ENCODE peak calls at places on chromosomes 13 and 19, in nine cellular contexts. M, K, G, R, D, N, Q, E and Y are unnamed samples. For H3K4me1 and H3K36me3, the result is how much of the 10 kb centered on the place peaks cover.

GRCh38 chr13:113928701-113929627 is 44.9 kb downstream of the C13orf46 start:
- DNase-seq in G (peak), N (no peak), M (no peak), Q (no peak), K (peak), E (peak), R (no peak), D (no peak), Y (no peak)

GRCh38 chr13:102369303-102369702 is 32.5 kb downstream of the FGF14 start:
- DNase-seq in K (no peak), N (no peak), D (no peak), E (no peak), G (no peak), R (no peak), M (peak), Q (no peak), Y (no peak)

GRCh38 chr13:48775285-48775684 is 121.6 kb downstream of the CYSLTR2 start:
- DNase-seq in K (no peak), N (no peak), Q (no peak), D (no peak), R (no peak), M (no peak), G (peak), E (peak), Y (no peak)

GRCh38 chr13:30923423-30923822 is 9.0 kb upstream of the TEX26 start:
- DNase-seq in E (no peak), G (no peak), Q (no peak), D (no peak), M (no peak), N (no peak), R (no peak), K (no peak), Y (no peak)

GRCh38 chr13:42333613-42334328 is 61.8 kb downstream of the AKAP11 start:
- DNase-seq in N (peak), E (peak), D (peak), Q (peak), G (peak), K (no peak), M (peak), R (peak), Y (peak)

GRCh38 chr13:100399455-100399854 is 189.1 kb downstream of the GGACT start:
- DNase-seq in E (no peak), R (no peak), N (no peak), D (no peak), M (no peak), G (no peak), K (no peak), Q (no peak), Y (no peak)

GRCh38 chr19:28242317-28242927 is 970.5 kb downstream of the UQCRFS1 start:
- DNase-seq in G (no peak), Q (peak), E (peak), M (no peak), N (peak), D (peak), R (peak), K (peak), Y (peak)

GRCh38 chr19:33392341-33393285 is 19.1 kb downstream of the CEBPG start:
- DNase-seq in E (no peak), N (no peak), Q (no peak), K (peak), D (no peak), G (no peak), M (no peak), R (no peak), Y (no peak)

GRCh38 chr13:100508391-100508790 is 80.2 kb downstream of the GGACT start:
- DNase-seq in E (no peak), Q (no peak), D (no peak), G (no peak), R (no peak), N (no peak), M (no peak), K (no peak), Y (no peak)

GRCh38 chr13:19981685-19982238 is 23.2 kb downstream of the ZMYM2 start:
- DNase-seq in E (no peak), G (no peak), M (no peak), K (no peak), N (peak), Q (no peak), D (no peak), R (no peak), Y (no peak)

GRCh38 chr13:42747399-42747873 is 33.9 kb upstream of the FAM216B start:
- DNase-seq in K (no peak), M (peak), Q (no peak), N (no peak), G (peak), E (peak), D (no peak), R (no peak), Y (no peak)

GRCh38 chr19:28426902-28427232 is 786.1 kb downstream of the UQCRFS1 start:
- DNase-seq in M (no peak), G (peak), D (peak), N (peak), K (no peak), E (peak), R (no peak), Q (no peak), Y (peak)

GRCh38 chr13:80341098-80341701 is at the start of gene SPRY2:
- DNase-seq in M (peak), D (peak), R (peak), G (peak), E (peak), Q (peak), N (peak), K (peak), Y (no peak)

GRCh38 chr19:30314805-30315155 is 57.4 kb upstream of the ZNF536 start:
- DNase-seq in R (no peak), G (no peak), K (no peak), E (no peak), Q (no peak), D (no peak), N (no peak), M (no peak), Y (no peak)

GRCh38 chr19:30312582-30313352 is 59.4 kb upstream of the ZNF536 start:
- DNase-seq in M (no peak), N (peak), G (no peak), K (no peak), R (peak), D (no peak), Q (no peak), E (no peak), Y (no peak)

GRCh38 chr19:30313353-30313750 is 58.8 kb upstream of the ZNF536 start:
- DNase-seq in R (no peak), Q (no peak), G (no peak), E (no peak), N (no peak), D (no peak), M (no peak), K (no peak), Y (no peak)

GRCh38 chr19:30315159-30315558 is 57.0 kb upstream of the ZNF536 start:
- DNase-seq in N (no peak), R (no peak), D (no peak), G (no peak), E (no peak), M (no peak), Q (no peak), K (no peak), Y (no peak)

GRCh38 chr19:30314056-30314804 is 58.0 kb upstream of the ZNF536 start:
- DNase-seq in M (no peak), D (no peak), N (no peak), E (no peak), K (no peak), R (no peak), G (no peak), Q (no peak), Y (no peak)
- H3K4me1 ChIP-seq in M (under half), D (under half), N (under half), E (under half), K (under half), R (under half), G (under half), Q (under half), Y (under half)

GRCh38 chr13:32511482-32511881 is 27.1 kb downstream of the N4BP2L2 start:
- DNase-seq in N (no peak), G (no peak), Q (no peak), R (no peak), M (no peak), E (no peak), D (no peak), K (peak), Y (no peak)
- H3K36me3 ChIP-seq in N (under half), G (under half), Q (under half), R (under half), M (under half), E (half or more), D (under half), K (half or more), Y (under half)

GRCh38 chr19:2268480-2268830 is 12.2 kb upstream of the JSRP1 start:
- DNase-seq in G (no peak), R (no peak), M (no peak), N (no peak), E (no peak), K (no peak), Q (peak), D (no peak), Y (no peak)

GRCh38 chr19:2269244-2270156 is 12.5 kb downstream of the PEAK3 start:
- DNase-seq in Q (peak), R (peak), M (peak), D (peak), N (peak), E (peak), G (peak), K (peak), Y (peak)

GRCh38 chr19:2270157-2270571 is 11.8 kb downstream of the PEAK3 start:
- DNase-seq in D (peak), M (no peak), N (peak), G (no peak), R (no peak), E (peak), K (no peak), Q (peak), Y (peak)

GRCh38 chr19:2270572-2271515 is 11.1 kb downstream of the PEAK3 start:
- DNase-seq in K (peak), M (peak), G (peak), D (peak), R (peak), E (peak), Q (peak), N (peak), Y (peak)

DNA sequence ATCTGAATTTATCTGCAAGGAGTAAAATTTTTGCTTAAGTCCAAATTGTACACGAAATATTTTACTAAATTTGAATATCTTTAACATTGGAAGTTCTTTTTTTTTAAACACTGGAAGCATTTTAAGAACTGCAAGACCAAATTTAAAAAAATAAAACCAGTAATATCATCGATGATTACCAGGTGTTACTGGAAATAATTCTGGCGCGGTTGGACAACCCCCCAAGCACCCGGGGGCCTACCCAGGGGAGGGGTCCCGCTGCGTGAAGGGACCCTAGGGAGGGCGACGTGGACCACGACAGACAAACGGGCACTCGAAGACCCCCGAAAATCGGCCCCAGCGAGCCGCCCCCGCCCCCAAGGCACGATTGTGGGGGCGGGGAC is 12.6 kb upstream of the JSRP1 start:
- DNase-seq in E (no peak), Q (no peak), M (no peak), D (no peak), K (no peak), N (no peak), R (no peak), G (no peak), Y (no peak)
- H3K4me2 ChIP-seq in E (peak), Q (peak), M (peak), D (peak), K (peak), N (peak), R (peak), G (peak), Y (peak)

DNA sequence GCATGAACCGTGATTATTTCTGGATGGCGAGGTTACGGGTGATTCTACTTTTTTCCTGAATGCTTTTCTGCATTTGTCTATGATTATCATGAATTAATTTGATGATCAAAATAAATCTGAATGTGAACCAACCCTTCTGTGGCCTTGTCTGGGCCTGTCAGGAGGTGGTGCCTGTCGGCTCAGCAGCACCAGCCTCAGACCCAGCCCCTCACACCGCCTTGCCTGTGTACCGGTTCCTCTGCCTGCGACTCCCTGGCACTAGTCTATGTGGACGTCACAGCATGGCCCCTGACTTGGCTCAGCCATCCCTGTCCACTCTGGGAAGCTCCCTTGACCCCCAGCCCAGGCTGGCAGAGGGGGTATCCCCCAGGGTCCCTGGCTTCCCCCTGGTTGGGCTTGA is 15.5 kb upstream of the RABAC1 start:
- DNase-seq in Q (no peak), E (no peak), N (no peak), K (no peak), G (no peak), D (no peak), R (no peak), M (no peak), Y (no peak)
- H3K4me1 ChIP-seq in Q (under half), E (under half), N (under half), K (under half), G (under half), D (under half), R (under half), M (under half), Y (under half)

GRCh38 chr13:29547135-29547534 is 48.4 kb downstream of the SLC7A1 start:
- DNase-seq in G (peak), K (no peak), R (no peak), M (no peak), N (no peak), E (no peak), D (no peak), Q (no peak), Y (no peak)
- H3K36me3 ChIP-seq in G (under half), K (under half), R (under half), M (under half), N (under half), E (under half), D (under half), Q (under half), Y (half or more)